ENCODE peak calls at places on chromosomes 3 and 15, in four cellular contexts. I is KG1; T is stimulated activated CD8-positive, alpha-beta memory T cell treated with anti-CD3 and anti-CD28 coated beads, Interleukin-7, amount 100 ng/mL, for 1 hour; C is cerebellum. Q is an unnamed sample.

GRCh38 chr3:72192572-72192971 is 407.6 kb upstream of the PROK2 start:
- DNase-seq in I (no peak), C (no peak), T (no peak), Q (peak)

GRCh38 chr15:40137907-40138570 is 22.8 kb upstream of the BUB1B start:
- DNase-seq in C (no peak), T (no peak), I (no peak), Q (no peak)

GRCh38 chr15:78007965-78008886 is 69.3 kb downstream of the TBC1D2B start:
- DNase-seq in I (no peak), C (peak), T (no peak), Q (peak)

GRCh38 chr3:192130534-192131132 is 596.7 kb downstream of the FGF12 start:
- DNase-seq in T (no peak), I (peak), C (peak), Q (peak)

GRCh38 chr3:112086018-112086854 is at the start of gene C3orf52:
- DNase-seq in I (no peak), C (peak), T (peak), Q (peak)

GRCh38 chr15:66716668-66717025 is 14.6 kb downstream of the SMAD6 start:
- DNase-seq in I (no peak), T (no peak), C (no peak), Q (no peak)

GRCh38 chr15:85892232-85892631 is 97.5 kb upstream of the KLHL25 start:
- DNase-seq in I (no peak), T (no peak), C (no peak), Q (no peak)

GRCh38 chr3:124986153-124987143 is 51.9 kb upstream of the MUC13 start:
- DNase-seq in T (no peak), I (no peak), C (peak), Q (peak)

GRCh38 chr3:110871869-110872268 is 199.7 kb upstream of the NECTIN3 start:
- DNase-seq in C (no peak), T (no peak), I (no peak), Q (no peak)

GRCh38 chr3:187016639-187017345 is 86.5 kb downstream of the ST6GAL1 start:
- DNase-seq in C (no peak), T (no peak), I (no peak), Q (peak)

GRCh38 chr3:31157893-31158620 is 263.6 kb upstream of the GADL1 start:
- DNase-seq in I (no peak), T (no peak), C (no peak), Q (peak)

GRCh38 chr3:47365213-47366153 is 15.3 kb upstream of the PTPN23 start:
- DNase-seq in I (no peak), T (no peak), C (peak), Q (peak)

GRCh38 chr3:115930922-115931321 is 307.6 kb downstream of the GAP43 start:
- DNase-seq in C (no peak), I (no peak), T (no peak), Q (no peak)

GRCh38 chr3:47423548-47424145 is 42.8 kb downstream of the PTPN23 start:
- DNase-seq in T (no peak), I (no peak), C (no peak), Q (no peak)

GRCh38 chr3:185152433-185153169 is at the start of gene C3orf70:
- DNase-seq in C (peak), T (no peak), I (peak), Q (peak)

GRCh38 chr3:123767564-123768292 is 116.4 kb downstream of the MYLK start:
- DNase-seq in T (no peak), I (no peak), C (no peak), Q (no peak)

GRCh38 chr3:195823286-195823685 is 11.6 kb upstream of the MUC4 start:
- DNase-seq in T (no peak), I (no peak), C (no peak), Q (no peak)

Q was measured in epithelial cell of esophagus.